ENCODE peak calls at places on chromosome 13, in seven cellular contexts. V, E, S, Y, F, Z and R are unnamed samples. For H3K4me1, the result is how much of the 10 kb centered on the place peaks cover.

GRCh38 chr13:86681223-86681622 is 882.0 kb upstream of the SLITRK6 start:
- DNase-seq in V (no peak), E (no peak), S (no peak), Y (no peak), F (no peak), Z (no peak), R (no peak)

GRCh38 chr13:52949744-52950143 is 78.9 kb upstream of the OLFM4 start:
- DNase-seq in V (no peak), E (no peak), S (peak), Y (no peak), F (no peak), Z (no peak), R (no peak)

GRCh38 chr13:20983386-20983785 is 78.0 kb downstream of the LATS2 start:
- DNase-seq in V (no peak), E (no peak), S (no peak), Y (peak), F (no peak), Z (no peak), R (no peak)

GRCh38 chr13:97445504-97446187 is 11.7 kb downstream of the RAP2A start:
- DNase-seq in V (no peak), E (no peak), S (no peak), Y (no peak), F (no peak), Z (no peak), R (no peak)

GRCh38 chr13:33152389-33152788 is 133.2 kb downstream of the STARD13 start:
- DNase-seq in V (no peak), E (no peak), S (no peak), Y (no peak), F (no peak), Z (no peak), R (no peak)

GRCh38 chr13:90834700-90835099 is 512.8 kb upstream of the MIR17HG start:
- DNase-seq in V (no peak), E (no peak), S (no peak), Y (no peak), F (no peak), Z (no peak), R (no peak)

GRCh38 chr13:30334663-30335386 is 27.5 kb upstream of the KATNAL1 start:
- DNase-seq in V (no peak), E (peak), S (peak), Y (no peak), F (peak), Z (no peak), R (no peak)

GRCh38 chr13:31545616-31546015 is 193.7 kb upstream of the RXFP2 start:
- DNase-seq in V (no peak), E (no peak), S (no peak), Y (no peak), F (no peak), Z (no peak), R (no peak)

GRCh38 chr13:38993381-38993780 is 2.8 kb upstream of the STOML3 start:
- DNase-seq in V (no peak), E (no peak), S (no peak), Y (no peak), F (no peak), Z (no peak), R (no peak)

GRCh38 chr13:33514362-33514761 is 228.8 kb upstream of the STARD13 start:
- DNase-seq in V (no peak), E (no peak), S (no peak), Y (no peak), F (no peak), Z (no peak), R (no peak)

GRCh38 chr13:31035162-31035951 is 102.9 kb downstream of the TEX26 start:
- DNase-seq in V (no peak), E (peak), S (peak), Y (no peak), F (peak), Z (peak), R (no peak)

GRCh38 chr13:34376483-34376882 is 558.5 kb downstream of the RFC3 start:
- DNase-seq in V (no peak), E (no peak), S (no peak), Y (no peak), F (no peak), Z (no peak), R (no peak)

GRCh38 chr13:78326608-78327007 is 276.7 kb downstream of the POU4F1 start:
- DNase-seq in V (no peak), E (no peak), S (no peak), Y (no peak), F (no peak), Z (no peak), R (no peak)

GRCh38 chr13:99704390-99704789 is 203.1 kb downstream of the TM9SF2 start:
- DNase-seq in V (no peak), E (no peak), S (no peak), Y (no peak), F (no peak), Z (no peak), R (no peak)

GRCh38 chr13:94312511-94313191 is 166.8 kb downstream of the DCT start:
- DNase-seq in V (no peak), E (no peak), S (no peak), Y (no peak), F (no peak), Z (no peak), R (no peak)

GRCh38 chr13:42781362-42781761 is at the start of gene FAM216B:
- DNase-seq in V (no peak), E (peak), S (no peak), Y (no peak), F (no peak), Z (no peak), R (no peak)

GRCh38 chr13:111006508-111007031 is 91.7 kb upstream of the ANKRD10 start:
- DNase-seq in V (no peak), E (peak), S (peak), Y (no peak), F (peak), Z (peak), R (peak)

GRCh38 chr13:24005711-24006281 is 108.5 kb upstream of the C1QTNF9B start:
- DNase-seq in V (no peak), E (no peak), S (no peak), Y (no peak), F (no peak), Z (no peak), R (no peak)

GRCh38 chr13:98026457-98026857 is 73.0 kb downstream of the IPO5 start:
- DNase-seq in V (peak), E (peak), S (no peak), Y (no peak), F (no peak), Z (no peak), R (no peak)

GRCh38 chr13:44648392-44649117 is 72.4 kb upstream of the TSC22D1 start:
- DNase-seq in V (no peak), E (no peak), S (no peak), Y (no peak), F (peak), Z (no peak), R (no peak)

GRCh38 chr13:73997964-73998363 is 136.2 kb downstream of the KLF12 start:
- DNase-seq in V (no peak), E (no peak), S (no peak), Y (no peak), F (no peak), Z (no peak), R (no peak)

GRCh38 chr13:53562419-53562818 is 533.8 kb downstream of the OLFM4 start:
- DNase-seq in V (no peak), E (no peak), S (no peak), Y (no peak), F (no peak), Z (no peak), R (no peak)

GRCh38 chr13:37666036-37666435 is 67.5 kb upstream of the POSTN start:
- DNase-seq in V (no peak), E (peak), S (no peak), Y (no peak), F (no peak), Z (no peak), R (no peak)

GRCh38 chr13:30863796-30864195 is 42.3 kb upstream of the MEDAG start:
- DNase-seq in V (no peak), E (no peak), S (no peak), Y (no peak), F (no peak), Z (no peak), R (no peak)

GRCh38 chr13:59449750-59450149 is 714.0 kb downstream of the DIAPH3 start:
- DNase-seq in V (no peak), E (no peak), S (no peak), Y (no peak), F (no peak), Z (no peak), R (no peak)

GRCh38 chr13:87123987-87124784 is 547.0 kb upstream of the SLITRK5 start:
- DNase-seq in V (no peak), E (peak), S (no peak), Y (no peak), F (no peak), Z (no peak), R (no peak)

GRCh38 chr13:29713841-29714240 is 118.4 kb upstream of the SLC7A1 start:
- DNase-seq in V (no peak), E (peak), S (no peak), Y (no peak), F (no peak), Z (no peak), R (no peak)

GRCh38 chr13:51976890-51977289 is 34.4 kb downstream of the ATP7B start:
- DNase-seq in V (no peak), E (no peak), S (no peak), Y (no peak), F (no peak), Z (no peak), R (no peak)

GRCh38 chr13:30111810-30112209 is 195.5 kb downstream of the KATNAL1 start:
- DNase-seq in V (no peak), E (no peak), S (no peak), Y (no peak), F (no peak), Z (no peak), R (no peak)

GRCh38 chr13:98105929-98106336 is 37.0 kb upstream of the FARP1 start:
- DNase-seq in V (no peak), E (peak), S (no peak), Y (no peak), F (no peak), Z (no peak), R (no peak)

GRCh38 chr13:21528616-21529015 is 69.5 kb upstream of the ZDHHC20 start:
- DNase-seq in V (no peak), E (peak), S (no peak), Y (no peak), F (no peak), Z (no peak), R (no peak)

GRCh38 chr13:112522578-112522977 is 65.4 kb downstream of the TUBGCP3 start:
- DNase-seq in V (no peak), E (peak), S (no peak), Y (no peak), F (no peak), Z (no peak), R (no peak)

GRCh38 chr13:112688560-112689497 is 1.0 kb upstream of the ATP11A start:
- DNase-seq in V (no peak), E (no peak), S (peak), Y (no peak), F (peak), Z (peak), R (peak)

GRCh38 chr13:74218291-74218690 is 84.1 kb upstream of the KLF12 start:
- DNase-seq in V (no peak), E (no peak), S (no peak), Y (no peak), F (no peak), Z (no peak), R (no peak)

GRCh38 chr13:23608138-23608537 is 37.9 kb downstream of the TNFRSF19 start:
- DNase-seq in V (no peak), E (no peak), S (no peak), Y (no peak), F (no peak), Z (no peak), R (no peak)

GRCh38 chr13:110942248-110942981 is 27.5 kb upstream of the ANKRD10 start:
- DNase-seq in V (no peak), E (peak), S (no peak), Y (no peak), F (no peak), Z (no peak), R (no peak)

GRCh38 chr13:90502143-90502542 is 845.3 kb upstream of the MIR17HG start:
- DNase-seq in V (no peak), E (no peak), S (no peak), Y (no peak), F (peak), Z (no peak), R (no peak)

GRCh38 chr13:75302031-75302430 is 179.9 kb downstream of the TBC1D4 start:
- DNase-seq in V (no peak), E (no peak), S (no peak), Y (no peak), F (no peak), Z (no peak), R (no peak)

GRCh38 chr13:75299913-75300862 is 181.8 kb downstream of the TBC1D4 start:
- DNase-seq in V (no peak), E (peak), S (no peak), Y (no peak), F (no peak), Z (no peak), R (no peak)

GRCh38 chr13:75294110-75294509 is 187.9 kb downstream of the TBC1D4 start:
- DNase-seq in V (no peak), E (no peak), S (no peak), Y (no peak), F (no peak), Z (no peak), R (no peak)

GRCh38 chr13:75299206-75299605 is 182.8 kb downstream of the TBC1D4 start:
- DNase-seq in V (no peak), E (no peak), S (no peak), Y (no peak), F (no peak), Z (no peak), R (no peak)

GRCh38 chr13:75296651-75297050 is 185.3 kb downstream of the TBC1D4 start:
- DNase-seq in V (no peak), E (no peak), S (no peak), Y (no peak), F (no peak), Z (no peak), R (no peak)
- H3K4me1 ChIP-seq in V (under half), E (under half), S (under half), Y (under half), F (under half), Z (under half), R (under half)

GRCh38 chr13:41352935-41353801 is 42.1 kb downstream of the NAA16 start:
- DNase-seq in V (no peak), E (peak), S (peak), Y (no peak), F (peak), Z (no peak), R (no peak)
- H3K27ac ChIP-seq in V (no peak), E (peak), S (no peak), Y (peak), F (no peak), Z (no peak), R (no peak)

DNA sequence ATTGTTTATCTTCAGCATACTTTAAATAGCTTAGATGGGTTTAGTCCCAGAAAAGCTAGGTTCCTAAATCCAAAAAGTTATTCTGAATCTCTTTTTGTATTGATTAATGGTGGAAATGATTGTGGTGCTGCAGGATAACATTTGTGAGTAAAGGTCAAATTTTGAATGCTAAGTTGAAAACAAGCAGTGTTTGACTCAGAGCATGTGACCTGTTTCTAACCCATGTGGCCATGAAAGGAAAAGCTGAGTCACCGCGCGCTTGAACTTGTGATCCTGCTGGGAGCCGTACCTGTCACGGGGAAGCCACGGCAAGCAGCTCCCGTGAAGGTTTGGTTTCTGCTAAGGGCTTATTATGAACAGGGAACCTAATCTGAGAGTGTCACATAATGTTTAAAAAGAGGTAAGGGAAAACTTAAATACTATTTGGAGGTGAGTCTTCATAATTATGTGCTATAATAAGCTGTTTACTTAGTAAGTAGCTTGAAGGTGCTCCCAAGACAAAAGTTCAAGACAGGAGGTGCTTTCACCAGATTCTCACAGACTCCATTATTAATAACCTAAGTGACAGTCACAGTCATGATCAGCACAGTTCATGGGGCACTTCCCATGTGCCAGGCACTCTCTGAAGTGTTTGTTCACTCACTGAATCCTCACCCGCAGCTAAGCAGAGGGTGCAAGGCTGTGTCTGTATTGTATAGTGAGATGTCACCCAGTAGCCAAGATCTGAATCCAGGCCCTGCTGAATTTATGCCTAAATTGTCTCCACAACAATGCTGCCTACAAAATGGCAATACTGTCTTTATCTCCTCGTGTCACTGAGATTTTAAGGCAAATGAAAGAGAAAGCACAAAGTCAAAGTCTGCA is 286.5 kb downstream of the MYO16 start:
- DNase-seq in V (peak), E (peak), S (peak), Y (peak), F (peak), Z (peak), R (peak)
- TF ChIP-seq POLR2A in V (no peak), E (no peak), S (no peak), Y (no peak), F (peak), Z (no peak), R (no peak)

DNA sequence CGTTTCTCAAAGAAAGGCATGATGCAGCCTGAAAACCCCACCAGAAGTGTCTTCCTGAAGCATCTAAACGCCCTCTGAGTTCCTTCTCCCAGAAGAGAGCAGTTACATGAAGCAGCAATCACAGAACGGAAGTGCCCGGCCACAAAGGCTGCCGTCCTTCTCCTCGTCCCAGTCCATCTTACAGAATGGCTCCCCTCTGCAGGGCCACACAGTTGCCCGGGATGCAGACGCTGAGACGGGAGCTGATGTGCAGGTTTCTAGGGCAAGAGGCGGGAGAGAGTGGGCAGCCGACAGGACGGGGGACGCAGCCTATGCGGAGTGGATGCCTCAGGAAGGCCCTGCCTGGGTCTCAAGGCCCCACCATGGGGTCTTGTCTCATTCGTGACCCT is 34.9 kb downstream of the RASA3 start:
- DNase-seq in V (no peak), E (no peak), S (no peak), Y (peak), F (no peak), Z (no peak), R (no peak)
- H3K4me1 ChIP-seq in V (under half), E (under half), S (under half), Y (under half), F (under half), Z (under half), R (under half)

GRCh38 chr13:50359779-50360178 is 344.5 kb downstream of the KCNRG start:
- DNase-seq in V (peak), E (no peak), S (no peak), Y (no peak), F (no peak), Z (no peak), R (no peak)

GRCh38 chr13:50357136-50357535 is 341.9 kb downstream of the KCNRG start:
- DNase-seq in V (peak), E (no peak), S (no peak), Y (no peak), F (no peak), Z (no peak), R (no peak)

GRCh38 chr13:50358221-50358620 is 343.0 kb downstream of the KCNRG start:
- DNase-seq in V (peak), E (no peak), S (no peak), Y (no peak), F (no peak), Z (no peak), R (no peak)

GRCh38 chr13:50357586-50358118 is 342.4 kb downstream of the KCNRG start:
- DNase-seq in V (peak), E (peak), S (peak), Y (no peak), F (peak), Z (no peak), R (no peak)

DNA sequence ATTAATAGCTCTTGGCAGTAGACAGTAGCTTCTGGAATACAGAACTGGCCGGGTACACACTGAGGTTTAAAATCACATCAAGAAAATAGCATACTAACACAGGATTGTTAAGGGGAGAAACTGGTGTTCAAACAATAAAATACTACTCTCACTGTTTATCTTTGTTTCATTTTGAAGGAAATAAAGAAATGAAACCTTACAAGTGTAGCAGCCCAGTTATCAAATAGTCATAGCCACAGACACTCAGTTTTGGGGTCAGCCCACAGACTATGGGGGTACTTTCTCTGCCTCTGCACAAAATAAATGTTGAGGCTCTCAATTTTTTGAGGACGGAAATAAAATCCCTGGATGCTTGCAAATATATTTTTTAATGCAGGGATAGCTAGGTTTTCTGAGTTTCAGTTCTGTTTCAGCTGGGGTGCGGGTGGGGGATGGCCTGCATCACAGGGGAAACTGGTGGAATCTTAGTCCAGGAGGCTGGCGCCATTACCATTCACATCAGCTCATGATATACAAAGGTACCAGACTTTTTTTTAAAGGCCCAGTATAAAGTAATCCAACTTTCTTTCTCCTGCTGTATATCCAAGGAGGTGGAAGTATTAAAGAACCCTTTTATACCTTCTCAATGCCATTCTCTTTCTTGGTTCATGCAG is 343.6 kb downstream of the KCNRG start:
- DNase-seq in V (peak), E (no peak), S (no peak), Y (no peak), F (no peak), Z (no peak), R (no peak)
- H3K27ac ChIP-seq in V (peak), E (no peak), S (no peak), Y (no peak), F (peak), Z (no peak), R (peak)